ENCODE peak calls at places on chromosomes 16 and 17, in eight cellular contexts. S is EL; J is AG08395; K is foreskin melanocyte; Z is hepatic stellate cell; G is GF-D8; Y is stimulated activated CD8-positive, alpha-beta memory T cell treated with anti-CD3 and anti-CD28 coated beads, Interleukin-7, amount 100 ng/mL, for 1 hour; I is iris pigment epithelial cell. E is an unnamed sample.

GRCh38 chr17:5861849-5862248 is 208.3 kb upstream of the WSCD1 start:
- DNase-seq in Y (no peak), Z (no peak), G (no peak), J (no peak), S (no peak), I (no peak), K (no peak), E (no peak)

GRCh38 chr17:54347495-54347894 is 524.8 kb downstream of the KIF2B start:
- DNase-seq in K (no peak), G (no peak), Z (no peak), S (no peak), I (no peak), Y (no peak), J (no peak), E (no peak)

GRCh38 chr16:31085371-31085770 is 3.4 kb downstream of the PRSS53 start:
- DNase-seq in Z (no peak), G (no peak), Y (no peak), S (no peak), J (no peak), I (no peak), K (no peak), E (peak; percentile 39)

GRCh38 chr16:17303101-17303500 is 167.7 kb downstream of the XYLT1 start:
- DNase-seq in S (no peak), Y (no peak), G (no peak), I (no peak), J (no peak), Z (no peak), K (no peak), E (no peak)

GRCh38 chr16:28213396-28213795 is 1.6 kb upstream of the XPO6 start:
- DNase-seq in J (no peak), K (no peak), Y (no peak), S (no peak), G (no peak), Z (no peak), I (no peak), E (no peak)

GRCh38 chr17:72192409-72193192 is 71.8 kb downstream of the SOX9 start:
- DNase-seq in J (peak; percentile 88), I (peak; percentile 86), Z (peak; percentile 8), G (no peak), Y (no peak), S (peak; percentile 90), K (no peak), E (peak; percentile 68)

GRCh38 chr16:53541326-53541725 is 38.3 kb upstream of the AKTIP start:
- DNase-seq in G (no peak), J (no peak), Y (no peak), Z (no peak), K (no peak), I (peak; percentile 49), S (no peak), E (no peak)

GRCh38 chr17:28397687-28398279 is 8.2 kb downstream of the SLC46A1 start:
- DNase-seq in Z (no peak), Y (no peak), J (no peak), K (no peak), I (no peak), G (no peak), S (no peak), E (no peak)

GRCh38 chr17:44820631-44821196 is 9.4 kb downstream of the GJC1 start:
- DNase-seq in Z (peak; percentile 73), G (no peak), K (peak; percentile 96), S (peak; percentile 95), I (peak; percentile 90), Y (no peak), J (peak; percentile 89), E (peak; percentile 61)

GRCh38 chr16:88477631-88478030 is 24.6 kb downstream of the ZFPM1 start:
- DNase-seq in I (no peak), G (no peak), Y (no peak), K (no peak), S (no peak), J (no peak), Z (no peak), E (no peak)

GRCh38 chr17:557371-557770 is 157.3 kb downstream of the VPS53 start:
- DNase-seq in S (peak; percentile 57), K (no peak), G (no peak), J (no peak), Y (no peak), Z (peak; percentile 36), I (peak; percentile 64), E (no peak)

GRCh38 chr16:57859331-57859730 is 57.0 kb upstream of the KIFC3 start:
- DNase-seq in S (peak; percentile 63), I (peak; percentile 75), G (no peak), J (peak; percentile 13), Z (peak; percentile 17), Y (no peak), K (no peak), E (peak; percentile 42)

GRCh38 chr16:54201200-54201599 is 85.4 kb downstream of the IRX3 start:
- DNase-seq in G (no peak), Z (no peak), K (no peak), J (no peak), I (no peak), S (no peak), Y (no peak), E (no peak)

GRCh38 chr17:83201206-83202001 is 122.0 kb downstream of the METRNL start:
- DNase-seq in S (no peak), K (no peak), Z (no peak), I (no peak), J (no peak), Y (no peak), G (no peak), E (no peak)

GRCh38 chr17:28227278-28228108 is 91.5 kb upstream of the TMEM97 start:
- DNase-seq in Y (no peak), G (no peak), J (peak; percentile 29), S (peak; percentile 60), I (peak; percentile 41), K (no peak), Z (peak; percentile 40), E (no peak)

GRCh38 chr17:59804910-59805381 is 87.8 kb downstream of the TUBD1 start:
- DNase-seq in Y (no peak), J (no peak), Z (no peak), K (no peak), S (no peak), I (no peak), G (no peak), E (peak; percentile 55)

GRCh38 chr17:78781339-78782304 is at the start of gene CYTH1:
- DNase-seq in K (no peak), Z (no peak), Y (no peak), I (no peak), G (no peak), S (peak; percentile 44), J (no peak), E (peak; percentile 46)

GRCh38 chr16:69595127-69596036 is 29.6 kb downstream of the NFAT5 start:
- DNase-seq in I (peak; percentile 86), S (peak; percentile 58), Y (no peak), K (no peak), G (no peak), Z (peak; percentile 17), J (no peak), E (no peak)

GRCh38 chr17:3710951-3711383 is 12.7 kb upstream of the HASPIN start:
- DNase-seq in S (peak; percentile 77), Z (no peak), I (peak; percentile 87), Y (peak; percentile 45), G (no peak), K (no peak), J (no peak), E (no peak)

GRCh38 chr17:65071861-65072260 is 15.3 kb upstream of the GNA13 start:
- DNase-seq in J (peak; percentile 59), I (no peak), Y (no peak), Z (no peak), G (no peak), K (no peak), S (peak; percentile 46), E (peak; percentile 61)

GRCh38 chr17:67525239-67526135 is 148.4 kb downstream of the PITPNC1 start:
- DNase-seq in Y (no peak), I (no peak), J (no peak), K (no peak), G (no peak), Z (no peak), S (no peak), E (no peak)

GRCh38 chr17:53150101-53150698 is 672.5 kb upstream of the KIF2B start:
- DNase-seq in K (no peak), S (no peak), J (no peak), Z (no peak), Y (no peak), I (no peak), G (no peak), E (no peak)

GRCh38 chr17:28372203-28372944 is 880 bp downstream of the SARM1 start:
- DNase-seq in I (no peak), K (peak; percentile 18), Z (peak; percentile 53), G (no peak), Y (no peak), S (peak; percentile 46), J (peak; percentile 31), E (peak; percentile 24)

GRCh38 chr17:68399638-68400403 is 57.5 kb downstream of the WIPI1 start:
- DNase-seq in Y (no peak), J (peak; percentile 74), Z (no peak), I (peak; percentile 85), G (no peak), K (peak; percentile 85), S (peak; percentile 31), E (no peak)

GRCh38 chr17:9187828-9188227 is 166.5 kb downstream of the NTN1 start:
- DNase-seq in I (no peak), Y (no peak), G (no peak), S (no peak), K (no peak), Z (no peak), J (no peak), E (no peak)

GRCh38 chr17:75194879-75195278 is 10.6 kb upstream of the NUP85 start:
- DNase-seq in Z (peak; percentile 17), J (no peak), Y (no peak), K (no peak), I (no peak), G (no peak), S (peak; percentile 47), E (peak; percentile 26)

GRCh38 chr16:30104492-30104891 is 8.5 kb upstream of the YPEL3 start:
- DNase-seq in Y (no peak), G (no peak), Z (no peak), J (no peak), S (no peak), K (no peak), I (no peak), E (no peak)

GRCh38 chr17:15918661-15919259 is 26.2 kb upstream of the ADORA2B start:
- DNase-seq in Y (no peak), Z (no peak), G (no peak), K (no peak), I (no peak), J (no peak), S (peak; percentile 27), E (peak; percentile 19)

GRCh38 chr17:68089881-68090280 is 54.3 kb downstream of the KPNA2 start:
- DNase-seq in J (peak; percentile 13), Z (peak; percentile 27), S (peak; percentile 45), G (no peak), Y (no peak), K (no peak), I (no peak), E (peak; percentile 34)

GRCh38 chr17:39125143-39125875 is 26.1 kb downstream of the PLXDC1 start:
- DNase-seq in J (no peak), I (no peak), Z (no peak), G (no peak), Y (no peak), S (no peak), K (no peak), E (no peak)

GRCh38 chr16:85567101-85567866 is 45.8 kb upstream of the GSE1 start:
- DNase-seq in S (no peak), J (no peak), K (no peak), Y (no peak), I (no peak), Z (no peak), G (no peak), E (no peak)

GRCh38 chr17:77332981-77333685 is 192.4 kb downstream of the SEC14L1 start:
- DNase-seq in Z (peak; percentile 61), S (peak; percentile 94), G (no peak), K (no peak), Y (no peak), I (peak; percentile 89), J (peak; percentile 79), E (peak; percentile 96)

GRCh38 chr16:912322-912683 is 58.5 kb downstream of the LMF1 start:
- DNase-seq in G (no peak), Z (no peak), K (no peak), Y (no peak), I (no peak), J (no peak), S (no peak), E (no peak)

GRCh38 chr16:27315333-27316037 is 1.7 kb downstream of the IL4R start:
- DNase-seq in Y (no peak), K (no peak), J (peak; percentile 51), Z (peak; percentile 60), G (peak; percentile 89), I (peak; percentile 84), S (peak; percentile 40), E (no peak)